ENCODE peak calls at places on chromosomes 11 and 22, in ten cellular contexts. Z is AG09309, A is neural crest cell, T is epithelial cell of esophagus, Q is A673, M is nephron progenitor cell, I is brain microvascular endothelial cell, R is suprapubic skin, N is A549, L is WTC11. J is an unnamed sample.

GRCh38 chr22:29129644-29130201 is 56.9 kb downstream of the KREMEN1 start:
- DNase-seq in T (no peak), R (no peak), A (no peak), L (no peak), Z (no peak), I (no peak), N (no peak), M (no peak), Q (no peak), J (no peak)

GRCh38 chr11:50174189-50174588 is 141.5 kb downstream of the OR4C45 start:
- DNase-seq in N (no peak), L (no peak), I (peak), A (no peak), Q (no peak), R (no peak), M (no peak), T (peak), Z (no peak), J (peak)

GRCh38 chr11:44862546-44863101 is 88.1 kb downstream of the TP53I11 start:
- DNase-seq in T (no peak), N (peak), R (no peak), Z (no peak), I (no peak), M (no peak), L (no peak), Q (no peak), A (no peak), J (no peak)

GRCh38 chr11:5174934-5175333 is 20.4 kb upstream of the OR52A1 start:
- DNase-seq in L (no peak), Q (no peak), I (no peak), R (no peak), M (no peak), A (no peak), N (no peak), T (no peak), Z (no peak), J (no peak)

GRCh38 chr11:118417801-118418200 is 16.4 kb downstream of the ATP5MG start:
- DNase-seq in L (no peak), Z (no peak), I (no peak), R (no peak), Q (no peak), T (peak), M (no peak), N (no peak), A (no peak), J (no peak)

GRCh38 chr11:84372366-84372765 is 1086.2 kb upstream of the CCDC90B start:
- DNase-seq in L (no peak), Z (no peak), N (no peak), T (no peak), A (no peak), I (no peak), M (no peak), Q (no peak), R (no peak), J (no peak)

GRCh38 chr11:30133308-30133707 is 97.5 kb upstream of the FSHB start:
- DNase-seq in N (no peak), L (no peak), R (no peak), I (no peak), Q (no peak), Z (no peak), M (no peak), A (no peak), T (no peak), J (no peak)

GRCh38 chr11:22340803-22341581 is 2.8 kb downstream of the SLC17A6 start:
- DNase-seq in R (no peak), Z (no peak), I (no peak), T (no peak), A (no peak), L (peak), N (no peak), M (peak), Q (no peak), J (no peak)

GRCh38 chr11:117646419-117646818 is 150.6 kb downstream of the DSCAML1 start:
- DNase-seq in Z (no peak), M (no peak), A (no peak), I (no peak), Q (no peak), N (no peak), L (no peak), T (no peak), R (no peak), J (no peak)

GRCh38 chr22:28435271-28435825 is 244.3 kb downstream of the TTC28 start:
- DNase-seq in L (no peak), T (peak), I (no peak), Z (no peak), Q (no peak), A (no peak), N (no peak), R (peak), M (no peak), J (no peak)

GRCh38 chr11:8336356-8337114 is 72.9 kb upstream of the LMO1 start:
- DNase-seq in L (no peak), Z (no peak), I (no peak), Q (no peak), A (no peak), M (no peak), N (no peak), R (no peak), T (peak), J (no peak)

GRCh38 chr22:21734540-21735197 is 925 bp downstream of the YPEL1 start:
- DNase-seq in M (no peak), Q (no peak), R (no peak), I (no peak), Z (no peak), A (no peak), N (no peak), L (no peak), T (no peak), J (no peak)

DNA sequence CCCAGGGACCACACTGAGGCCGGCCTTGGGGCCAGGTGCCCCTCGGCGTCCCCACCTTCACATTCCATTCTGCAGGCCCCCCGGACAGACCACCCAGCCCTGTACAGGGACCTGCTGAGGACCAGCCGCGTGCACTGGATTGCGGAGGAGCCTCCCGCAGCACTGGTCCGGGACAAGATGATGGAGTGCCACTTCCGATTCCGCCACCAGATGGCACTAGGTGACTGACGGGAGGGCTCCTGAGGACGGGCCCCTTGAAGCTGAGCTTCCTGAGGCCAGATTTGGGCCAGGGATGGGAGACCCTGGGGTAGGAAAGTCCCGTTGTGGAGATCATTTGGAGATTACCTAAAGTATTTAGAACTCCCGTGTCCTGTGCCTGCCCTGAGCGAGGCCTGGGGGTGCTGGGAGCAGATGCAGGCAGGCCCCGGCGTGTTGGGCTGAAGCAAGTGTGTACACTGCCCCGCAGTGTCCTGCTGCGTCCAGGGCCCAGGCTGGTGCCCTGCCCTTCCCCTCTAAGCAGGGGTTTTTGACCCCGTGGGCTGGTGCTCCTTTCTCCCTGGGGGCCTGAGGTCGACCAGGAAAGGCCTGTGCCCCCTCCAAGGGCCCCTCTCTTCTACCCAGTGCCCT is 20.0 kb downstream of the TRMU start:
- DNase-seq in M (peak), L (peak), Z (no peak), A (peak), I (peak), Q (peak), N (peak), T (peak), R (no peak), J (peak)
- TF ChIP-seq CTCF in M (peak), L (peak), Z (peak), A (peak), I (peak), Q (peak), N (peak), T (peak), R (peak), J (peak)

GRCh38 chr11:12599408-12600143 is 74.6 kb upstream of the TEAD1 start:
- DNase-seq in A (peak), M (peak), Z (no peak), L (peak), Q (peak), I (no peak), T (peak), R (peak), N (peak), J (peak)
- TF ChIP-seq CTCF in A (peak), M (peak), Z (peak), L (peak), Q (peak), I (peak), T (peak), R (peak), N (peak), J (peak)

DNA sequence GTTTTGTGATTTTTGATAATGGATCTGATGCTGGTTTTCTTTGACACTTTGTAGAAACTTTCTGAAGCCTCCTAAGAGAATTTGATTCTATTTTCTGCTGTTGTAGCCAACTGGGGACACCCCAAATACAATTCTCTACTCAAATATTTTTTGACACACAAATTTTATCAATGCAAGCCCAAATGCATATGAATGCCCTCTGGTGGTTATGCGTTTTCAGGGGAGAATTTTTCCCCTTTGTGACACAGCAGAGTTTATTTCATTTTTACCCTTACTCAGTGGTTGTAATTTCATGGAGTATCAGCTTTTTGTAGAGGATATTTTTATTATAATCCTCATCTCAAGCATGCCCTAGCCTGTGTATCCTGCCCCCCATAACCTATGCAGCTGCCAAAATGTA is 44.7 kb upstream of the MTMR2 start:
- DNase-seq in N (no peak), M (no peak), A (no peak), L (no peak), Z (no peak), I (no peak), Q (no peak), R (no peak), T (peak), J (no peak)
- TF ChIP-seq CTCF in N (no peak), M (no peak), A (peak), L (no peak), Z (peak), I (peak), Q (peak), R (no peak), T (peak), J (peak)

DNA sequence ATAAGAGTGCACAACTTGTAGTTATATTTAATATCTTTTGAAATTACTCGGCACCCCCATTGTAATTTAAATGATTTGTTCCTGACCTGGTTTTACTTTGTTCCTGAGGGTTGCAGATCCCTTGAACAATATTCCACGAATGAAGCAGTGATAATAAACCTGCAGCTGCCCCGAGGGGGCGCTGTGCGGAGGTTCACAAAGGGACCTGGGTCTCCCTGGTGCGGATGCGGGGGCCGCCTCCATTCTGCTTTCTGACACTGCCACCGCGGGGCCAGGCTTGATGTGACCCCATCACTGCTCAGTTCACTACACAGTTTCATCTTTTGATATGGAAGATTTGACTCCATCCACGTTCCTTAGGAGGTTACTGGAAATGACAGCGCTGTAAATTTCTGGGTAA is 62.9 kb upstream of the PRODH start:
- DNase-seq in R (no peak), N (no peak), Q (peak), T (no peak), M (peak), L (peak), Z (no peak), I (no peak), A (peak), J (no peak)
- TF ChIP-seq CTCF in R (no peak), N (no peak), Q (peak), T (no peak), M (peak), L (peak), Z (peak), I (peak), A (peak), J (peak)

GRCh38 chr11:65928667-65929066 is 9.4 kb downstream of the DRAP1 start:
- DNase-seq in T (no peak), Q (no peak), N (no peak), Z (no peak), A (no peak), R (no peak), M (no peak), L (no peak), I (no peak), J (no peak)

GRCh38 chr11:65931773-65932557 is 12.7 kb downstream of the DRAP1 start:
- DNase-seq in I (no peak), T (no peak), Z (no peak), A (no peak), R (no peak), M (no peak), L (no peak), Q (no peak), N (no peak), J (peak)

GRCh38 chr11:65934014-65934413 is 11.3 kb upstream of the TSGA10IP start:
- DNase-seq in Q (no peak), Z (no peak), T (no peak), R (no peak), L (no peak), I (no peak), A (no peak), N (no peak), M (no peak), J (peak)

GRCh38 chr11:65927904-65928397 is 8.7 kb downstream of the DRAP1 start:
- DNase-seq in M (no peak), Q (no peak), A (no peak), R (no peak), T (no peak), Z (no peak), L (no peak), I (no peak), N (no peak), J (no peak)

DNA sequence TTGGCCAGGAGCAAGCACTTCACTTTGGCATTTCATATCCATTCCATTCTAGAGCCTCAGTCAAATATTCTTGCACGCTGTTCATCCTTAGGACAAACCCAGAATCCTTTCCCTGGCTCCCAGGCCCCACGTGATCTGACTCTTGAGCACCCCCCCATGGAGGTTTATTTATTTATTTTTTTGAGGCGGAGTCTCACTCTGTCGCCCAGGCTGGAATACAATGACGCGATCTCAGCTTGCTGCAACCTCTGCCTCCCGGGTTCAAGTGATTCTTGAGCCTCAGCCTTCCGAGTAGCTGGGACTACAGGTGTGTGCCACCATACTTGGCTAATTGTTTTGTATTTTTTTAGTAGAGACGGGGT is 12.7 kb upstream of the TSGA10IP start:
- DNase-seq in L (peak), M (no peak), T (peak), Z (no peak), Q (peak), I (peak), R (no peak), N (peak), A (no peak), J (peak)
- TF ChIP-seq CTCF in L (no peak), M (no peak), T (no peak), Z (no peak), Q (no peak), I (no peak), R (no peak), N (peak), A (peak), J (no peak)

J was measured in cardiac fibroblast.